ENCODE peak calls at places on chromosomes 11 and 22, in eight cellular contexts. Z is small intestine; P is naive thymus-derived CD4-positive, alpha-beta T cell; B is GM23338; W is IMR-90; T is substantia nigra; O is cardiac muscle cell; U is PC-3. Y is an unnamed sample.

GRCh38 chr11:94417386-94417987 is 16.3 kb upstream of the GPR83 start:
- DNase-seq in Z (peak), P (no peak), B (peak), W (peak), T (no peak), O (peak), U (peak), Y (no peak)

GRCh38 chr11:61055776-61056175 is 46.5 kb upstream of the CD5 start:
- DNase-seq in Z (no peak), P (peak), B (no peak), W (no peak), T (no peak), O (no peak), U (no peak), Y (no peak)

GRCh38 chr22:29308148-29308790 is 1.8 kb downstream of the GAS2L1 start:
- DNase-seq in Z (no peak), P (no peak), B (no peak), W (no peak), T (no peak), O (no peak), U (no peak), Y (no peak)

GRCh38 chr11:96284401-96284800 is 58.6 kb downstream of the MAML2 start:
- DNase-seq in Z (no peak), P (no peak), B (no peak), W (no peak), T (no peak), O (no peak), U (no peak), Y (no peak)

GRCh38 chr11:44308923-44309482 is 936 bp downstream of the ALX4 start:
- DNase-seq in Z (no peak), P (no peak), B (no peak), W (no peak), T (no peak), O (peak), U (no peak), Y (no peak)

GRCh38 chr22:31646186-31647019 is 15.6 kb downstream of the PISD start:
- DNase-seq in Z (peak), P (no peak), B (no peak), W (peak), T (no peak), O (peak), U (peak), Y (peak)

GRCh38 chr11:6320411-6321207 is at the start of gene CAVIN3:
- DNase-seq in Z (peak), P (peak), B (peak), W (peak), T (no peak), O (peak), U (peak), Y (no peak)

GRCh38 chr11:121557348-121557747 is 104.6 kb upstream of the SORL1-AS1 start:
- DNase-seq in Z (no peak), P (no peak), B (no peak), W (peak), T (no peak), O (no peak), U (peak), Y (no peak)

GRCh38 chr22:37012262-37012904 is 6.9 kb downstream of the TST start:
- DNase-seq in Z (peak), P (no peak), B (no peak), W (no peak), T (no peak), O (no peak), U (no peak), Y (no peak)

GRCh38 chr22:21972293-21972779 is 10.3 kb downstream of the TOP3B start:
- DNase-seq in Z (peak), P (peak), B (peak), W (peak), T (no peak), O (peak), U (peak), Y (peak)

GRCh38 chr11:57425565-57426438 is 1.1 kb downstream of the SLC43A3 start:
- DNase-seq in Z (no peak), P (no peak), B (no peak), W (peak), T (no peak), O (peak), U (no peak), Y (no peak)

GRCh38 chr11:124811423-124812125 is 11.4 kb upstream of the MSANTD2 start:
- DNase-seq in Z (no peak), P (no peak), B (no peak), W (no peak), T (no peak), O (no peak), U (no peak), Y (no peak)

GRCh38 chr22:33851985-33852384 is 68.3 kb downstream of the LARGE1 start:
- DNase-seq in Z (peak), P (no peak), B (no peak), W (no peak), T (no peak), O (no peak), U (peak), Y (no peak)

GRCh38 chr11:81237139-81237538 is 1496.5 kb downstream of the FAM181B start:
- DNase-seq in Z (peak), P (no peak), B (peak), W (peak), T (no peak), O (peak), U (peak), Y (peak)

GRCh38 chr22:46561435-46561905 is 24.1 kb upstream of the CELSR1 start:
- DNase-seq in Z (no peak), P (no peak), B (peak), W (peak), T (no peak), O (no peak), U (peak), Y (no peak)

GRCh38 chr22:44442186-44442465 is 55.9 kb downstream of the RTL6 start:
- DNase-seq in Z (no peak), P (no peak), B (no peak), W (no peak), T (no peak), O (no peak), U (no peak), Y (no peak)

GRCh38 chr11:71240865-71241691 is 11.3 kb downstream of the SHANK2 start:
- DNase-seq in Z (peak), P (no peak), B (peak), W (peak), T (no peak), O (peak), U (no peak), Y (no peak)

DNA sequence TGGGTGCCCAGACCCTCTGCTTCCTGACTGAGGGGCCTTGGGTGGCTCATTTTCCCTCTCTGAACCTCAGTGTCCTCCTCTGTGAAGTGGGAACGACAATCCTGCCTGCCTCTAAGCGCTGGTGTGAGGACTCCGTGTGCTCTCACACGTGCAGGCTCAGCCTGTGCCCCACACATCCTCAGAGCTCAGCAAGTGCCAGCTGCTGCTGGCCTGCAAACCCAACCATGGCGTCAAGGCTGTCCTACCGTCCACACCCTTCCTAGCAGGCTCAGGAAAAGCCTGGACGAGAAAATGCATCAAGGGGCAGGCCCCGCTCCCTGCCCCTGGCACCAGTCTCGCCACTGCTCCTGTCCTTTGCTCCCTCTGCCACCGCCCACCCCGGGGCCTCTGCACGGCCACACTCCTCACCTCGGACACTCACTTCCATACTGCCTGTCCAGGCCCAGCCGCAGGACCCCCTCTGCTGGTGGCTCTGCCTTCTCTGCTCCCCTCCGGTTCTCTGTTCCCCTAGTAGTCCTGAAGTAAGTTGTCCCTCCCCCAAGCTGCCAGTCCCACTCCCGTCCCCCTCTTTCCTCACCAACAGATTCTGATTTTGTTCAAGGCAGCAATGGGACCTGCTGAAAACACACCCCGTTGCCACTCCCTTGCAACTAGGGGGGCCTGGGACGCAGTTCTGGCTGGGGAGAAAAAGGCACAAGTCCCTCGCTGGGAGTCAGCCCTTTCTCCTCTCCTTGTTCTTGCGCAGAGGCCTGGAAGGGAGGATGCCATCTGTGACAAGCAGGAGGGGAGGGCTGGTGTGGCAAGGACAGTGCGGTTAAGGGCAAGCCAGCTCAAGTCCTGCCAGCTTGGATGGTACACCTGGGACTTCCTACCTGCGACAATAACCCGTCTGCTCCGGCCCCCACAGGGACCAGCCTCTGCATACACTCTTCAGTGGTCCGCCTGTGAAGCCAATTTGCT is 62.2 kb downstream of the ARFGAP3 start:
- DNase-seq in Z (no peak), P (no peak), B (peak), W (no peak), T (no peak), O (no peak), U (no peak), Y (no peak)
- H3K27ac ChIP-seq in Z (no peak), P (no peak), B (no peak), W (no peak), T (no peak), O (no peak), U (no peak), Y (no peak)

GRCh38 chr11:63937713-63938480 is 905 bp upstream of the NAA40 start:
- DNase-seq in Z (no peak), P (no peak), B (peak), W (no peak), T (no peak), O (no peak), U (peak), Y (peak)
- H3K27ac ChIP-seq in Z (peak), P (peak), B (peak), W (no peak), T (no peak), O (peak), U (peak), Y (peak)

GRCh38 chr11:123103326-123103980 is 41.5 kb upstream of the HSPA8 start:
- DNase-seq in Z (peak), P (no peak), B (peak), W (peak), T (no peak), O (peak), U (peak), Y (peak)
- H3K27ac ChIP-seq in Z (peak), P (no peak), B (no peak), W (no peak), T (no peak), O (no peak), U (no peak), Y (no peak)

DNA sequence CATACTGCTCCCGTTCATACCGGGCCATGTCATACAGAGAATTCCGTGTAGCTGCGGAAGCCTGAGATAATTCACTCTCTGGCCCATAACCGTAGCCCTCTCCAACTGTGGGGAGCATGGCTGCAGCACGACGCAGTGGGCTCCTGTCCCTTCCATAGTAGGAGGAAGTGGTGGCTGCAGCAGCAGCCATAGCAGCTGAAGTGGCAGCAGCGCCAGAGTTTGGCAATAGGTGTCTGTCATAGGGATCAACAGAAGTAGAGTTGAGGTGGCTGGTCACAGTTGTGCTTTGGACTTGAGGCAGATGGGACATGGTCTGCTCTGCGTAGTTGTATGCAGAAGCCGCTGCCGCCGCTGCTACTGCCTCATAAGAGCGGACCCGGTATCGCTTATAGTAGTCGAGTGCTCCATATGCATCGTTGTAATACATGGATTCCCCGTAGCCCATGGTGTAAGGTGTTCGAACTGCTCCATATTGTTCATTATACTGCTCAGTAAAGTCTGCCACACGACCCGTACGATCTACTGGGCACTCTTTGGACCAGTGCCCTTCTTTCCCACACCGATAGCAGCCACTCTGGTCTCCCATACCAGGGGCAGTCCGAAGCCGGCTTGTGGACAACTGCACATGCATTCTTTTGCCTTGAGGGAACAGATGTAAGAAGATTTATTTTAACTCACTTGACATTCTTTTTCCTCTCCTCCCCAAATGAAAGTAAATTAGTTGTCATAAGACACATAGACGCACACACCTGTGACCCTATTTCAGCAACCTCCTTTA is 8.8 kb downstream of the RBM4B start:
- DNase-seq in Z (no peak), P (no peak), B (no peak), W (no peak), T (no peak), O (no peak), U (no peak), Y (no peak)
- H3K27ac ChIP-seq in Z (no peak), P (no peak), B (no peak), W (no peak), T (no peak), O (peak), U (no peak), Y (no peak)

GRCh38 chr11:10327254-10327653 is 22.4 kb downstream of the ADM start:
- DNase-seq in Z (no peak), P (no peak), B (no peak), W (peak), T (no peak), O (peak), U (peak), Y (no peak)

GRCh38 chr11:10324474-10324873 is 19.6 kb downstream of the ADM start:
- DNase-seq in Z (no peak), P (no peak), B (no peak), W (peak), T (no peak), O (peak), U (no peak), Y (no peak)

GRCh38 chr11:10328314-10329090 is 23.6 kb downstream of the ADM start:
- DNase-seq in Z (peak), P (no peak), B (no peak), W (peak), T (no peak), O (peak), U (peak), Y (no peak)

GRCh38 chr11:10325398-10326079 is 20.7 kb downstream of the ADM start:
- DNase-seq in Z (no peak), P (no peak), B (no peak), W (peak), T (no peak), O (peak), U (peak), Y (no peak)

GRCh38 chr11:10326080-10326964 is 21.4 kb downstream of the ADM start:
- DNase-seq in Z (peak), P (no peak), B (no peak), W (no peak), T (no peak), O (peak), U (peak), Y (no peak)
- H3K27ac ChIP-seq in Z (peak), P (no peak), B (no peak), W (peak), T (no peak), O (no peak), U (peak), Y (peak)

GRCh38 chr22:17471901-17472566 is 91.3 kb upstream of the SLC25A18 start:
- DNase-seq in Z (no peak), P (no peak), B (peak), W (no peak), T (no peak), O (peak), U (no peak), Y (no peak)
- H3K27ac ChIP-seq in Z (no peak), P (no peak), B (peak), W (no peak), T (no peak), O (peak), U (no peak), Y (no peak)

Y was measured in Panc1.